ENCODE peak calls at places on chromosomes 13 and 19, in nine cellular contexts. J, D, B, N, Y, X, P, Z and G are unnamed samples. For H3K4me1, the result is how much of the 10 kb centered on the place peaks cover.

GRCh38 chr19:38644719-38645118 is 2.7 kb upstream of the ACTN4 start:
- DNase-seq in P (no peak), N (peak), X (no peak), B (no peak), Y (peak), J (no peak), Z (no peak), D (no peak), G (no peak)

GRCh38 chr19:4088975-4089374 is 22.3 kb upstream of the ZBTB7A start:
- DNase-seq in X (no peak), J (no peak), D (no peak), P (no peak), B (no peak), Y (no peak), Z (no peak), N (no peak), G (no peak)

GRCh38 chr13:53758946-53759345 is 730.3 kb downstream of the OLFM4 start:
- DNase-seq in Z (no peak), X (no peak), Y (no peak), J (no peak), D (no peak), N (peak), P (no peak), B (no peak), G (no peak)

GRCh38 chr13:91785435-91786137 is 387.2 kb downstream of the GPC5 start:
- DNase-seq in D (no peak), Z (no peak), P (no peak), Y (no peak), J (no peak), B (no peak), N (no peak), X (no peak), G (no peak)

GRCh38 chr19:31110331-31110730 is 238.9 kb downstream of the TSHZ3 start:
- DNase-seq in P (peak), X (no peak), N (peak), Z (no peak), J (peak), B (no peak), Y (no peak), D (peak), G (peak)

GRCh38 chr13:45229172-45229571 is 28.3 kb upstream of the KCTD4 start:
- DNase-seq in N (no peak), Y (no peak), J (no peak), X (no peak), D (no peak), B (no peak), P (no peak), Z (no peak), G (no peak)

GRCh38 chr19:17863520-17864182 is 3.9 kb downstream of the RPL18A start:
- DNase-seq in Z (no peak), X (peak), P (no peak), B (no peak), N (no peak), J (no peak), Y (no peak), D (no peak), G (no peak)

GRCh38 chr19:16073988-16074387 is 2.3 kb upstream of the TPM4 start:
- DNase-seq in N (no peak), B (no peak), J (no peak), Z (no peak), P (no peak), Y (no peak), D (no peak), X (no peak), G (no peak)

GRCh38 chr13:31045621-31046081 is 113.2 kb downstream of the TEX26 start:
- DNase-seq in P (no peak), D (peak), N (no peak), Y (peak), J (peak), B (peak), X (peak), Z (peak), G (peak)

GRCh38 chr13:111043575-111043982 is 71.5 kb upstream of the ARHGEF7 start:
- DNase-seq in B (no peak), Z (peak), P (no peak), Y (peak), J (no peak), N (no peak), X (peak), D (peak), G (no peak)

GRCh38 chr13:72194531-72194930 is 327.5 kb upstream of the DACH1 start:
- DNase-seq in J (no peak), N (no peak), Y (peak), B (no peak), P (no peak), Z (no peak), X (no peak), D (no peak), G (peak)

GRCh38 chr19:40623403-40624239 is 22.5 kb downstream of the LTBP4 start:
- DNase-seq in Z (no peak), P (peak), Y (peak), N (peak), B (no peak), J (peak), X (peak), D (no peak), G (peak)

GRCh38 chr19:11160119-11160768 is 4.7 kb upstream of the SPC24 start:
- DNase-seq in N (no peak), X (peak), J (peak), P (no peak), B (no peak), Z (no peak), D (peak), Y (no peak), G (no peak)

GRCh38 chr13:109844396-109844795 is 58.0 kb upstream of the IRS2 start:
- DNase-seq in P (no peak), D (peak), N (peak), Y (peak), B (no peak), X (no peak), J (peak), Z (no peak), G (no peak)

GRCh38 chr19:7267792-7268736 is 26.1 kb downstream of the INSR start:
- DNase-seq in Z (no peak), X (no peak), D (no peak), Y (no peak), P (no peak), N (no peak), B (no peak), J (no peak), G (no peak)

GRCh38 chr13:108268713-108269112 is 805 bp upstream of the TNFSF13B start:
- DNase-seq in B (no peak), Y (no peak), X (no peak), Z (no peak), P (no peak), N (no peak), D (no peak), J (no peak), G (no peak)

GRCh38 chr19:16571689-16572331 is 405 bp downstream of the SLC35E1 start:
- DNase-seq in N (peak), B (no peak), D (peak), Z (no peak), Y (peak), P (no peak), J (peak), X (no peak), G (peak)

GRCh38 chr19:17255150-17255621 is 9.4 kb downstream of the USHBP1 start:
- DNase-seq in X (no peak), Y (peak), D (no peak), P (no peak), N (peak), B (no peak), Z (peak), J (no peak), G (peak)

GRCh38 chr13:29619995-29620394 is 24.5 kb upstream of the SLC7A1 start:
- DNase-seq in P (no peak), B (no peak), N (no peak), J (no peak), Z (no peak), X (no peak), D (peak), Y (no peak), G (no peak)

GRCh38 chr19:42140125-42140754 is 8.0 kb upstream of the POU2F2 start:
- DNase-seq in Z (peak), D (peak), Y (peak), B (no peak), X (peak), P (peak), J (peak), N (peak), G (peak)

GRCh38 chr13:46586766-46587509 is 34.0 kb downstream of the LRCH1 start:
- DNase-seq in X (no peak), P (no peak), D (peak), N (no peak), J (no peak), Z (no peak), Y (no peak), B (no peak), G (no peak)

GRCh38 chr13:41500501-41500900 is 43.2 kb downstream of the RGCC start:
- DNase-seq in B (peak), D (peak), Y (peak), X (no peak), N (no peak), Z (no peak), J (no peak), P (no peak), G (no peak)

GRCh38 chr19:49749055-49749716 is 13.9 kb downstream of the TSKS start:
- DNase-seq in Y (peak), P (no peak), B (no peak), N (peak), Z (no peak), J (peak), D (peak), X (no peak), G (no peak)

GRCh38 chr13:97254809-97255208 is 32.7 kb downstream of the MBNL2 start:
- DNase-seq in B (no peak), Z (peak), X (no peak), D (peak), N (no peak), Y (peak), P (no peak), J (no peak), G (no peak)

GRCh38 chr13:27481766-27482165 is 31.4 kb upstream of the MTIF3 start:
- DNase-seq in X (peak), B (no peak), N (peak), J (peak), P (peak), Y (peak), Z (peak), D (peak), G (peak)

GRCh38 chr19:17441241-17442135 is 7.0 kb downstream of the TMEM221 start:
- DNase-seq in P (peak), X (peak), Y (peak), D (peak), B (no peak), J (no peak), Z (no peak), N (peak), G (no peak)

GRCh38 chr19:45358213-45358792 is 12.1 kb downstream of the ERCC2 start:
- DNase-seq in Y (no peak), X (no peak), Z (no peak), P (no peak), D (no peak), J (no peak), N (no peak), B (no peak), G (no peak)

GRCh38 chr19:294341-294818 is 3.2 kb upstream of the PLPP2 start:
- DNase-seq in J (no peak), Z (no peak), Y (no peak), X (no peak), P (peak), N (no peak), D (peak), B (no peak), G (no peak)

DNA sequence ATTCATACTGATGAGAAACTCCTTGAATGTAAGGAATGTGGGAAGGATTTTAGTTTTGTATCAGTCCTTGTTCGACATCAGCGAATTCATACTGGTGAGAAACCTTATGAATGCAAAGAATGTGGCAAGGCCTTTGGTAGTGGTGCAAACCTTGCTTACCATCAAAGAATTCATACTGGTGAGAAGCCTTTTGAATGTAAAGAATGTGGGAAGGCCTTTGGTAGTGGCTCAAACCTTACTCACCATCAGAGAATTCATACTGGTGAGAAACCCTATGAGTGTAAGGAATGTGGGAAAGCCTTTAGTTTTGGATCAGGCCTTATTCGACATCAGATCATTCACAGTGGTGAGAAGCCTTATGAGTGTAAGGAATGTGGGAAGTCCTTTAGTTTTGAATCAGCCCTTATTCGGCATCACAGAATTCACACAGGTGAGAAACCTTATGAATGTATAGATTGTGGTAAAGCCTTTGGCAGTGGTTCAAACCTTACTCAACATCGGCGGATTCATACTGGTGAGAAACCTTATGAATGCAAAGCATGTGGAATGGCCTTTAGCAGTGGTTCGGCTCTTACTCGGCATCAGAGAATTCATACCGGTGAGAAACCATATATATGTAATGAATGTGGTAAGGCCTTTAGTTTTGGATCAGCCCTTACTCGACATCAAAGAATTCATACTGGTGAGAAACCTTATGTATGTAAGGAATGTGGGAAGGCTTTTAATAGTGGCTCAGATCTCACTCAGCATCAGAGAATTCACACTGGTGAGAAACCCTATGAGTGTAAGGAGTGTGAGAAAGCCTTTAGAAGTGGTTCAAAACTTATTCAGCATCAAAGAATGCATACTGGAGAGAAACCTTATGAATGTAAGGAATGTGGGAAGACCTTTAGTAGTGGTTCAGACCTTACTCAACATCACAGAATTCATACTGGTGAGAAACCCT is 26.6 kb downstream of the ZNF345 start:
- DNase-seq in J (peak), N (peak), B (no peak), D (no peak), Y (no peak), P (no peak), X (no peak), Z (no peak), G (no peak)
- H3K4me3 ChIP-seq in J (no peak), N (no peak), B (no peak), D (no peak), Y (no peak), P (no peak), X (no peak), Z (no peak), G (no peak)

GRCh38 chr19:55432355-55432959 is 10.6 kb downstream of the SHISA7 start:
- DNase-seq in X (no peak), J (no peak), B (no peak), D (peak), N (no peak), Y (no peak), P (no peak), Z (no peak), G (no peak)

GRCh38 chr19:55431183-55431582 is 11.9 kb downstream of the SHISA7 start:
- DNase-seq in Z (no peak), B (no peak), N (no peak), X (no peak), D (peak), J (no peak), Y (no peak), P (no peak), G (no peak)

GRCh38 chr19:55435020-55435419 is 8.1 kb downstream of the SHISA7 start:
- DNase-seq in X (no peak), D (no peak), Y (no peak), N (no peak), P (no peak), J (no peak), Z (no peak), B (no peak), G (no peak)

GRCh38 chr19:55434356-55434755 is 8.7 kb downstream of the SHISA7 start:
- DNase-seq in Z (no peak), N (no peak), X (no peak), B (no peak), J (no peak), D (no peak), P (no peak), Y (no peak), G (no peak)

GRCh38 chr19:55433292-55433691 is 9.8 kb downstream of the SHISA7 start:
- DNase-seq in J (no peak), Z (no peak), Y (no peak), X (no peak), B (no peak), N (no peak), P (no peak), D (no peak), G (no peak)
- TF ChIP-seq EZH2 in J (no peak), Z (no peak), Y (no peak), X (no peak), B (no peak), N (no peak), P (no peak), D (no peak), G (no peak)

DNA sequence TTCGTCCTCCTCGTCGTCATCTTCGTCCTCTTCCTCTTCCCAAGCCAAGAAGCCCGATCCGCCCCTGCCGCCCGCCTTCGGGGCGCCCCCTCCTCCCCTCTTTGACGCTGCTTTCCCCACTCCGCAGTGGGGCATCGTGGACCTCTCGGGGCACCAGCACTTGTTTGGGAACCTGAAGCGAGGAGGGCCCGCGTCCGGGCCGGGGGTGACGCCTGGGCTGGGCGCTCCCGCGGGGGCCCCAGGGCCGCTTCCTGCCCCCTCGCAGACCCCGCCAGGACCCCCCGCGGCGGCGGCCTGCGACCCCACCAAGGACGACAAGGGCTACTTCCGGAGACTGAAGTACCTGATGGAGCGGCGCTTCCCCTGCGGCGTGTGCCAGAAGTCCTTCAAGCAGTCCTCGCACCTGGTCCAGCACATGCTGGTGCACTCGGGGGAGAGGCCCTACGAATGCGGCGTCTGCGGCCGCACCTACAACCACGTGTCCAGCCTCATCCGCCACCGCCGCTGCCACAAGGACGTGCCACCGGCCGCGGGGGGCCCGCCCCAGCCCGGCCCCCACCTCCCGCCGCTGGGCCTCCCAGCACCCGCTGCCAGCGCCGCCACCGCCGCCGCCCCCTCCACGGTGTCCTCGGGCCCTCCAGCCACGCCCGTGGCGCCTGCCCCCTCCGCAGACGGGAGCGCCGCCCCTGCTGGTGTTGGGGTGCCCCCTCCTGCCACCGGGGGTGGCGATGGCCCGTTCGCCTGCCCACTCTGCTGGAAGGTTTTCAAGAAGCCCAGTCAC is 8.7 kb downstream of the ZNF865 start:
- DNase-seq in B (no peak), Z (no peak), J (no peak), Y (no peak), N (peak), D (no peak), X (peak), P (no peak), G (no peak)
- H3K4me1 ChIP-seq in B (under half), Z (under half), J (under half), Y (under half), N (under half), D (under half), X (under half), P (under half), G (under half)

GRCh38 chr13:39599842-39600241 is 3.2 kb downstream of the LHFPL6 start:
- DNase-seq in D (peak), J (peak), Y (no peak), Z (no peak), B (no peak), X (no peak), N (no peak), P (no peak), G (no peak)

GRCh38 chr13:39602277-39602613 is 748 bp downstream of the LHFPL6 start:
- DNase-seq in P (no peak), X (no peak), Z (no peak), B (no peak), N (no peak), Y (no peak), D (no peak), J (no peak), G (no peak)

GRCh38 chr13:39601636-39602035 is 1.4 kb downstream of the LHFPL6 start:
- DNase-seq in X (no peak), B (no peak), P (no peak), D (no peak), Y (no peak), J (no peak), Z (no peak), N (no peak), G (no peak)

GRCh38 chr13:39602614-39603366 is at the start of gene LHFPL6:
- DNase-seq in B (no peak), X (peak), N (peak), Y (peak), Z (peak), P (peak), J (peak), D (peak), G (peak)

GRCh38 chr13:39600766-39601165 is 2.2 kb downstream of the LHFPL6 start:
- DNase-seq in Z (no peak), X (no peak), B (no peak), Y (no peak), P (peak), N (peak), D (peak), J (no peak), G (no peak)
- H3K4me3 ChIP-seq in Z (no peak), X (no peak), B (no peak), Y (no peak), P (no peak), N (no peak), D (peak), J (peak), G (no peak)

GRCh38 chr19:36421749-36422481 is 3.5 kb upstream of the ZFP82 start:
- DNase-seq in Y (no peak), Z (no peak), B (no peak), J (no peak), D (peak), X (no peak), N (peak), P (no peak), G (no peak)
- TF ChIP-seq EZH2 in Y (no peak), Z (no peak), B (no peak), J (no peak), D (no peak), X (no peak), N (no peak), P (peak), G (no peak)

DNA sequence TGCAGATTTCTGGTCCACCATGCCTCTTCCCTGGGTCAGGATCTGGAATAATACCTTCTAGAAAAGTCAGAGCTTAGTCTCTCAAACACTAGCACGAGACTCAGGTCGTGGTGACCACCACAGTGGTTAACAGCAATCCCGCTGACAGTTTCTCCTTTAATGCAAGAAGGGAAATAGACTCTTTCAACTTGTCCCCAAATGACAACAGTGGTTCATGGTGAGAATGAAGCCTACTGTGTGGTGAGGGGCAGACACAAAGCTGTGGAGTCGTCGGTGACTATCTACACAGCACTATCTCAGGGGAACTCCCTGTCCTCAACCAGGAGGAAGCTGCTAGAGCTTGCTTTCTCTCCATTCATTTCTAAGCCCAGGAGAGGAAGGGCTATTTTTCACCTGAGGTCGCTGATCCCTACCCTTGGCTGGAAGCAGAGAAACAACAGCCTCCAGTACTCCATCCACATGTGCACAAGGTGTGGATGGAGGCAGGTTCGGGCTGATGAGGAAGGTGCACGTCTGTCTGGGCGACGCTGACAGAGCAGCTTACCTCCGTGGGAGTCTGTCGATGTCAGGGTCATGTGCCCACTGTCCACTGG is 72.4 kb downstream of the STK24 start:
- DNase-seq in J (no peak), X (no peak), B (no peak), P (no peak), D (no peak), N (no peak), Z (no peak), Y (no peak), G (no peak)
- H3K4me1 ChIP-seq in J (under half), X (under half), B (under half), P (under half), D (under half), N (under half), Z (under half), Y (under half), G (under half)